ENCODE peak calls at places on chromosome 10, in eight cellular contexts. L is EL; F is adipocyte; Z is stimulated activated CD8-positive, alpha-beta memory T cell treated with anti-CD3 and anti-CD28 coated beads, Interleukin-12 subunit alpha, Interleukin-12 subunit beta, amount 100 ng/mL, for 4 hours; Q is hepatocyte; E is NCI-H1092 treated with DMSO at 0.1 percent for 48 hours; U is activated T-cell treated with anti-CD3 and anti-CD28 coated beads, Interleukin-2, amount 50 U/mL, for 48 hours; R is Caki2. N is an unnamed sample.

GRCh38 chr10:68105820-68106219 is 3.5 kb upstream of the MYPN start:
- DNase-seq in L (peak), F (peak), Z (no peak), Q (no peak), E (no peak), U (no peak), R (no peak), N (peak)

GRCh38 chr10:79286318-79286951 is 60.8 kb upstream of the PPIF start:
- DNase-seq in L (peak), F (no peak), Z (peak), Q (no peak), E (no peak), U (peak), R (no peak), N (no peak)

GRCh38 chr10:100746413-100746931 is 1.1 kb downstream of the PAX2 start:
- DNase-seq in L (no peak), F (no peak), Z (no peak), Q (no peak), E (no peak), U (no peak), R (no peak), N (no peak)

GRCh38 chr10:65670087-65670486 is 1255.7 kb upstream of the LRRTM3 start:
- DNase-seq in L (peak), F (no peak), Z (no peak), Q (no peak), E (no peak), U (no peak), R (no peak), N (no peak)

GRCh38 chr10:97549587-97550322 is 22.8 kb upstream of the ANKRD2 start:
- DNase-seq in L (no peak), F (peak), Z (no peak), Q (peak), E (no peak), U (no peak), R (no peak), N (no peak)

GRCh38 chr10:100186253-100186780 is 488 bp upstream of the ERLIN1 start:
- DNase-seq in L (no peak), F (peak), Z (no peak), Q (peak), E (peak), U (no peak), R (no peak), N (peak)

GRCh38 chr10:132606031-132606491 is 68.5 kb downstream of the INPP5A start:
- DNase-seq in L (no peak), F (no peak), Z (no peak), Q (no peak), E (no peak), U (no peak), R (no peak), N (no peak)

GRCh38 chr10:89651205-89651915 is 6.3 kb upstream of the PANK1 start:
- DNase-seq in L (no peak), F (no peak), Z (no peak), Q (no peak), E (no peak), U (no peak), R (no peak), N (no peak)

GRCh38 chr10:88743999-88744398 is 15.8 kb upstream of the LIPN start:
- DNase-seq in L (no peak), F (no peak), Z (no peak), Q (no peak), E (no peak), U (no peak), R (no peak), N (peak)

GRCh38 chr10:76337641-76338040 is 906.2 kb downstream of the LRMDA start:
- DNase-seq in L (peak), F (no peak), Z (no peak), Q (no peak), E (no peak), U (no peak), R (peak), N (peak)

GRCh38 chr10:89431977-89432376 is 17.6 kb downstream of the IFIT5 start:
- DNase-seq in L (peak), F (peak), Z (no peak), Q (peak), E (no peak), U (no peak), R (peak), N (peak)

GRCh38 chr10:53387546-53387945 is 615.0 kb upstream of the MBL2 start:
- DNase-seq in L (no peak), F (no peak), Z (no peak), Q (no peak), E (no peak), U (no peak), R (peak), N (peak)

GRCh38 chr10:30447125-30447799 is 13.3 kb downstream of the MAP3K8 start:
- DNase-seq in L (peak), F (no peak), Z (no peak), Q (no peak), E (no peak), U (no peak), R (no peak), N (peak)

GRCh38 chr10:49353895-49354566 is 41.9 kb downstream of the DRGX start:
- DNase-seq in L (no peak), F (no peak), Z (no peak), Q (no peak), E (no peak), U (no peak), R (no peak), N (no peak)